ENCODE peak calls at places on chromosome 18, in six cellular contexts. One of them, this sample, is unnamed.
A peak's percentile ranks its signal among the peaks of the same experiment; 100 is the strongest.

GRCh38 chr18:79203017-79203605 is 133.9 kb downstream of the ATP9B start:
- DNase-seq in adipocyte: no peak
- DNase-seq in astrocyte of the spinal cord: peak; percentile 39
- DNase-seq in A549: no peak
- DNase-seq in SJSA1: no peak
- DNase-seq in cardiac fibroblast: peak; percentile 11
- DNase-seq in this sample: no peak

GRCh38 chr18:35578481-35578880 is 3.1 kb upstream of the GALNT1 start:
- DNase-seq in adipocyte: peak; percentile 34
- DNase-seq in astrocyte of the spinal cord: peak; percentile 35
- DNase-seq in A549: no peak
- DNase-seq in SJSA1: no peak
- DNase-seq in cardiac fibroblast: no peak
- DNase-seq in this sample: no peak

GRCh38 chr18:9876867-9877654 is 8.7 kb upstream of the TXNDC2 start:
- DNase-seq in adipocyte: peak; percentile 93
- DNase-seq in astrocyte of the spinal cord: peak; percentile 77
- DNase-seq in A549: peak; percentile 35
- DNase-seq in SJSA1: peak; percentile 77
- DNase-seq in cardiac fibroblast: peak; percentile 92
- DNase-seq in this sample: peak; percentile 83

GRCh38 chr18:261398-262073 is 6.3 kb downstream of the THOC1 start:
- DNase-seq in adipocyte: no peak
- DNase-seq in astrocyte of the spinal cord: peak; percentile 7
- DNase-seq in A549: no peak
- DNase-seq in SJSA1: no peak
- DNase-seq in cardiac fibroblast: peak; percentile 6
- DNase-seq in this sample: peak; percentile 37

GRCh38 chr18:70422061-70422965 is 133.5 kb downstream of the SOCS6 start:
- DNase-seq in adipocyte: peak; percentile 72
- DNase-seq in astrocyte of the spinal cord: peak; percentile 95
- DNase-seq in A549: peak; percentile 67
- DNase-seq in SJSA1: peak; percentile 91
- DNase-seq in cardiac fibroblast: peak; percentile 97
- DNase-seq in this sample: peak; percentile 94

GRCh38 chr18:31683968-31684278 is 458 bp downstream of the B4GALT6 start:
- DNase-seq in adipocyte: no peak
- DNase-seq in astrocyte of the spinal cord: peak; percentile 35
- DNase-seq in A549: no peak
- DNase-seq in SJSA1: no peak
- DNase-seq in cardiac fibroblast: no peak
- DNase-seq in this sample: no peak

GRCh38 chr18:65459741-65460140 is 291.1 kb upstream of the CDH7 start:
- DNase-seq in adipocyte: no peak
- DNase-seq in astrocyte of the spinal cord: no peak
- DNase-seq in A549: no peak
- DNase-seq in SJSA1: no peak
- DNase-seq in cardiac fibroblast: no peak
- DNase-seq in this sample: no peak

GRCh38 chr18:24209558-24209957 is 70.7 kb downstream of the CABYR start:
- DNase-seq in adipocyte: no peak
- DNase-seq in astrocyte of the spinal cord: no peak
- DNase-seq in A549: no peak
- DNase-seq in SJSA1: no peak
- DNase-seq in cardiac fibroblast: no peak
- DNase-seq in this sample: no peak

GRCh38 chr18:26439537-26439936 is 108.8 kb downstream of the KCTD1 start:
- DNase-seq in adipocyte: no peak
- DNase-seq in astrocyte of the spinal cord: no peak
- DNase-seq in A549: no peak
- DNase-seq in SJSA1: no peak
- DNase-seq in cardiac fibroblast: no peak
- DNase-seq in this sample: no peak

GRCh38 chr18:36212301-36212977 is 25.1 kb downstream of the MOCOS start:
- DNase-seq in adipocyte: peak; percentile 6
- DNase-seq in astrocyte of the spinal cord: no peak
- DNase-seq in A549: no peak
- DNase-seq in SJSA1: no peak
- DNase-seq in cardiac fibroblast: peak; percentile 9
- DNase-seq in this sample: peak; percentile 3

GRCh38 chr18:55763805-55764204 is 175.8 kb upstream of the TCF4 start:
- DNase-seq in adipocyte: no peak
- DNase-seq in astrocyte of the spinal cord: peak; percentile 9
- DNase-seq in A549: no peak
- DNase-seq in SJSA1: no peak
- DNase-seq in cardiac fibroblast: no peak
- DNase-seq in this sample: peak; percentile 6
- H3K4me3 ChIP-seq in adipocyte: no peak overlapping the region
- H3K4me3 ChIP-seq in astrocyte of the spinal cord: no peak overlapping the region
- H3K4me3 ChIP-seq in A549: no peak overlapping the region
- H3K4me3 ChIP-seq in SJSA1: no peak overlapping the region
- H3K4me3 ChIP-seq in cardiac fibroblast: no peak overlapping the region
- H3K4me3 ChIP-seq in this sample: no peak overlapping the region

GRCh38 chr18:74407888-74408287 is 49.2 kb downstream of the DIPK1C start:
- DNase-seq in adipocyte: no peak
- DNase-seq in astrocyte of the spinal cord: no peak
- DNase-seq in A549: no peak
- DNase-seq in SJSA1: no peak
- DNase-seq in cardiac fibroblast: no peak
- DNase-seq in this sample: no peak
- H3K4me3 ChIP-seq in adipocyte: no peak overlapping the region
- H3K4me3 ChIP-seq in astrocyte of the spinal cord: no peak overlapping the region
- H3K4me3 ChIP-seq in A549: no peak overlapping the region
- H3K4me3 ChIP-seq in SJSA1: no peak overlapping the region
- H3K4me3 ChIP-seq in cardiac fibroblast: no peak overlapping the region
- H3K4me3 ChIP-seq in this sample: no peak overlapping the region

DNA sequence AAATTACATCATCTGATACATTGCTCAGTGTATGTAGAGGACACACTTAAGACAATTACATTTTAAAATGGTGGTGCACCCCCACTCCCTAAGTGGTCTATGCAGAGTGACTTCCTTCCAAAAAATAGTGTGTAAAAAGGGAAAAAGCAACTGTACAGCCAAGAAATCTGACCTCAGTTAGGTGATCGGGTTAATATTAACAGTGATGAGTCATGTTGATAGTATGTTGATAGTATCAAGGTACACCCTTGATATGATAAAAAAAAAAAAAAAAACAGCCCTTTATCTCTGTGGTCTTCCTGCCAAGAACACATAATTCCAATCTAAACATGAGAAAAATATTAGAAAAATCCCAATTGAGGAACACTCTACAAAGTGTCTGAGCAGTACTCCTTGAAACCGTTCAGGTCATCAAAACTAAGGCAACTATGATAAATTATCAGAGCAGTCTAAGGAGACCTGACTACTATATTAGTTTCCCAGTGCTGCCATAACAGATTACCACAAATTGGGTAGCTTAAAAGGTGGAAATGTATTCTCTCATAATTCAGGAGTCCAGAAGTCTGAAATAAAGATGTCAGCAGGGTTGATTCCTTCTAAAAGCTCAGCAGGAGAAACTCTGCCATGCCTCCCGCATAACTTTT is 171.9 kb downstream of the ARHGAP28 start:
- DNase-seq in adipocyte: no peak
- DNase-seq in astrocyte of the spinal cord: no peak
- DNase-seq in A549: no peak
- DNase-seq in SJSA1: no peak
- DNase-seq in cardiac fibroblast: no peak
- DNase-seq in this sample: no peak
- H3K4me3 ChIP-seq in adipocyte: no peak overlapping the region
- H3K4me3 ChIP-seq in astrocyte of the spinal cord: no peak overlapping the region
- H3K4me3 ChIP-seq in A549: no peak overlapping the region
- H3K4me3 ChIP-seq in SJSA1: no peak overlapping the region
- H3K4me3 ChIP-seq in cardiac fibroblast: no peak overlapping the region
- H3K4me3 ChIP-seq in this sample: no peak overlapping the region

DNA sequence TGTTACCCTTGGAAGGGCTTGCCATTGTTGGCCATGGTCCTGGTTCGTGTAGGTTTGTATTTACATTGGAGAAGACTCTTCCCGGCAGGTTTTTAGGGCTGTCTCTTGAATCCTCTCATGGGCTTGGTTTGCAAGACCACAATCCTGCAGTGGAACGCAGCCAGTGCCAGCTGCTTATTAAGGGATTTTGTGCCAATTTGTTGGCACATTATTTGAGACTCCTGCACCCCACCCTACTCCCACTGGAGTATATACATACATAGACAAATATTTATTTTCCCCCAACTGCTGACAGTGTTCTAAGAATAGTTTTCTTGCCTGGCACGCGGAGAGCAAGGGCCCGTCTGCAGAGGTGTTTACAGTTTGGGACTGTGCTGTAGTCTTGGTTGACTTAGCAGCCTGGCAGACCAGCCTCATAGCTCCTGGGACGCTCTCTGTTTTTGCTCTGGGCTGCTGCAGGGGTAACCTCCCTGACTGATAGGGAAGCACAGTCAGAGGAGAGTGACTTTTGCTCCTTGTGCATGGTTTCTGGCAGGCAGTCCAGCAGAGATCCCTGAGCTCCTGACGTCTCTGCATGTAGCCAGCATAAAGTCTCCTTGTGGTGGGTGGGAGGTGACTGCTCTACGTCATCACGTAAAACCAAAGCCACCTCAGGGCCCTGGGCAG is 1.9 kb downstream of the LDLRAD4 start:
- DNase-seq in adipocyte: no peak
- DNase-seq in astrocyte of the spinal cord: peak; percentile 2
- DNase-seq in A549: no peak
- DNase-seq in SJSA1: no peak
- DNase-seq in cardiac fibroblast: no peak
- DNase-seq in this sample: no peak
- H3K4me3 ChIP-seq in adipocyte: no peak overlapping the region
- H3K4me3 ChIP-seq in astrocyte of the spinal cord: no peak overlapping the region
- H3K4me3 ChIP-seq in A549: no peak overlapping the region
- H3K4me3 ChIP-seq in SJSA1: no peak overlapping the region
- H3K4me3 ChIP-seq in cardiac fibroblast: no peak overlapping the region
- H3K4me3 ChIP-seq in this sample: no peak overlapping the region

DNA sequence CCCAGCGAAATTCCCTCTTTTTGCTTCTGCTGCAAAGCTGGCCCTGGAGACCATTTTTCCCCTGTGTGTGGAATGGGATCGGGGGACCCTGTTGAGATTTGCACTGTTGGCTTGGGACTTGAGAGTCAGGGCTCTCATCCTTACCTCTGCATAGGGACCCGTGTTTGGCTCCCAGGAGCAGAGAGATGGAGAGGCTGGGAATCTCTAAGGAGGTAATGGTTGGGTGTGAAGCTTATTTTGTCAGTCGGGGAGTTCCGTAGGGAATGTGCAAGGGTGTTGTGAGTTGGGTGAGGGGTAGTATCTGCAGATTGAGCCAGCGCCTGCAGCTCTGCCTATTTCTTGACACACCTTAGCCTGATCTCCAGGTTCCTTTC is 4.5 kb downstream of the GATA6 start:
- DNase-seq in adipocyte: no peak
- DNase-seq in astrocyte of the spinal cord: no peak
- DNase-seq in A549: no peak
- DNase-seq in SJSA1: no peak
- DNase-seq in cardiac fibroblast: no peak
- DNase-seq in this sample: no peak
- H3K4me3 ChIP-seq in adipocyte: peak overlapping the region; percentile 95
- H3K4me3 ChIP-seq in astrocyte of the spinal cord: peak overlapping the region; percentile 50
- H3K4me3 ChIP-seq in A549: no peak overlapping the region
- H3K4me3 ChIP-seq in SJSA1: no peak overlapping the region
- H3K4me3 ChIP-seq in cardiac fibroblast: no peak overlapping the region
- H3K4me3 ChIP-seq in this sample: no peak overlapping the region

GRCh38 chr18:61600422-61600821 is 267.2 kb downstream of the CDH20 start:
- DNase-seq in adipocyte: no peak
- DNase-seq in astrocyte of the spinal cord: no peak
- DNase-seq in A549: no peak
- DNase-seq in SJSA1: no peak
- DNase-seq in cardiac fibroblast: no peak
- DNase-seq in this sample: no peak

GRCh38 chr18:61597321-61597720 is 264.1 kb downstream of the CDH20 start:
- DNase-seq in adipocyte: no peak
- DNase-seq in astrocyte of the spinal cord: no peak
- DNase-seq in A549: no peak
- DNase-seq in SJSA1: no peak
- DNase-seq in cardiac fibroblast: no peak
- DNase-seq in this sample: no peak

GRCh38 chr18:61591200-61591719 is 258.0 kb downstream of the CDH20 start:
- DNase-seq in adipocyte: no peak
- DNase-seq in astrocyte of the spinal cord: no peak
- DNase-seq in A549: no peak
- DNase-seq in SJSA1: no peak
- DNase-seq in cardiac fibroblast: no peak
- DNase-seq in this sample: no peak

GRCh38 chr18:61596296-61596695 is 263.1 kb downstream of the CDH20 start:
- DNase-seq in adipocyte: peak; percentile 85
- DNase-seq in astrocyte of the spinal cord: no peak
- DNase-seq in A549: no peak
- DNase-seq in SJSA1: no peak
- DNase-seq in cardiac fibroblast: peak; percentile 66
- DNase-seq in this sample: peak; percentile 84

DNA sequence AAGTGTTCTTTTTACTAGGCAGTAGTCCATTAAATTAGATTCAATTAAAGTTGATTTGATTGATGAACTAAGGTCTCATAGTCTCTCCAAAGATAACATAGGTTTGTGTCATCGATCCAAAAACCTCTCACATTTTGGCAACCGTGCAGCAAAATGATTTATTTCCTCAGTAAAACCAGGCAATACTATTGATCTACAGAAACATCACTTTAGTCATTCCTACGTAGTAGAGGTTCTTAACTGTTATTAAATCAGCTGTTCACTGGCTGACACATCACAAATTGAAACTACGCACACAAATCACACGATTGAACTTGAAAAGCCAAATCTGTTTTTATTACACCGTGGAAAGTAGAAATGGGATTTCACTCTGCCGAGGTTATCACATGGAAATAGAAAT is 262.4 kb downstream of the CDH20 start:
- DNase-seq in adipocyte: no peak
- DNase-seq in astrocyte of the spinal cord: no peak
- DNase-seq in A549: no peak
- DNase-seq in SJSA1: no peak
- DNase-seq in cardiac fibroblast: no peak
- DNase-seq in this sample: no peak
- H3K4me3 ChIP-seq in adipocyte: peak overlapping the region; percentile 46
- H3K4me3 ChIP-seq in astrocyte of the spinal cord: no peak overlapping the region
- H3K4me3 ChIP-seq in A549: no peak overlapping the region
- H3K4me3 ChIP-seq in SJSA1: no peak overlapping the region
- H3K4me3 ChIP-seq in cardiac fibroblast: no peak overlapping the region
- H3K4me3 ChIP-seq in this sample: no peak overlapping the region